ENCODE peak calls at places on chromosomes 6 and 20, in four cellular contexts. G is MM.1S, M is GM23248, Q is astrocyte. P is an unnamed sample. For H3K4me1, the result is how much of the 10 kb centered on the place peaks cover.

GRCh38 chr6:169895926-169896761 is 144.7 kb downstream of the ERMARD start:
- DNase-seq in G (no peak), M (no peak), Q (no peak), P (no peak)

GRCh38 chr6:64221776-64222175 is 586.2 kb downstream of the PHF3 start:
- DNase-seq in G (no peak), M (no peak), Q (no peak), P (no peak)

GRCh38 chr20:51470907-51471411 is 71.6 kb downstream of the NFATC2 start:
- DNase-seq in G (no peak), M (no peak), Q (no peak), P (no peak)

GRCh38 chr6:5764401-5764955 is 242.2 kb downstream of the NRN1 start:
- DNase-seq in G (no peak), M (peak), Q (peak), P (peak)

GRCh38 chr20:34311118-34312023 is 8.2 kb upstream of the AHCY start:
- DNase-seq in G (no peak), M (peak), Q (no peak), P (peak)

GRCh38 chr6:44067760-44068139 is 59.5 kb downstream of the MRPL14 start:
- DNase-seq in G (no peak), M (no peak), Q (no peak), P (peak)

GRCh38 chr20:51659491-51660050 is 108.6 kb downstream of the ATP9A start:
- DNase-seq in G (no peak), M (peak), Q (no peak), P (no peak)

GRCh38 chr6:129889580-129889979 is 28.5 kb upstream of the TMEM244 start:
- DNase-seq in G (no peak), M (peak), Q (peak), P (peak)

GRCh38 chr6:13163161-13163944 is 165.0 kb downstream of the TBC1D7 start:
- DNase-seq in G (no peak), M (no peak), Q (no peak), P (no peak)

GRCh38 chr6:167993169-167993568 is 4.3 kb upstream of the KIF25 start:
- DNase-seq in G (no peak), M (no peak), Q (no peak), P (peak)

GRCh38 chr20:6333110-6333509 is 210.3 kb upstream of the FERMT1 start:
- DNase-seq in G (no peak), M (no peak), Q (no peak), P (no peak)

GRCh38 chr6:147578159-147578558 is 69.7 kb downstream of the SAMD5 start:
- DNase-seq in G (no peak), M (no peak), Q (no peak), P (no peak)

GRCh38 chr6:139765825-139766285 is 391.4 kb upstream of the CITED2 start:
- DNase-seq in G (no peak), M (no peak), Q (peak), P (no peak)

GRCh38 chr6:57130784-57131183 is 40.8 kb downstream of the ZNF451 start:
- DNase-seq in G (no peak), M (no peak), Q (no peak), P (no peak)

GRCh38 chr6:138291036-138291848 is 73.0 kb upstream of the PBOV1 start:
- DNase-seq in G (no peak), M (peak), Q (no peak), P (no peak)

GRCh38 chr20:40996326-40996725 is 32.3 kb upstream of the TOP1 start:
- DNase-seq in G (no peak), M (no peak), Q (no peak), P (no peak)

GRCh38 chr6:165861226-165861625 is 198.2 kb upstream of the PDE10A start:
- DNase-seq in G (no peak), M (no peak), Q (no peak), P (no peak)

GRCh38 chr20:35339007-35339406 is 46.8 kb upstream of the FAM83C start:
- DNase-seq in G (no peak), M (peak), Q (peak), P (no peak)

GRCh38 chr6:97189767-97190166 is 93.2 kb downstream of the MMS22L start:
- DNase-seq in G (no peak), M (peak), Q (peak), P (no peak)

GRCh38 chr6:26021350-26022165 is 59.0 kb downstream of the TRIM38 start:
- DNase-seq in G (peak), M (peak), Q (peak), P (peak)

GRCh38 chr6:3372184-3372846 is 84.5 kb downstream of the SLC22A23 start:
- DNase-seq in G (no peak), M (no peak), Q (no peak), P (no peak)

GRCh38 chr20:17654649-17655285 is 27.3 kb downstream of the RRBP1 start:
- DNase-seq in G (no peak), M (peak), Q (no peak), P (peak)

GRCh38 chr20:856361-856775 is 22.9 kb downstream of the FAM110A start:
- DNase-seq in G (no peak), M (peak), Q (peak), P (peak)

GRCh38 chr20:52303281-52303950 is 111.8 kb upstream of the ZFP64 start:
- DNase-seq in G (no peak), M (no peak), Q (no peak), P (no peak)

GRCh38 chr6:136123464-136123863 is 126.6 kb downstream of the MTFR2 start:
- DNase-seq in G (no peak), M (peak), Q (peak), P (peak)

GRCh38 chr20:7770046-7770445 is 170.2 kb downstream of the HAO1 start:
- DNase-seq in G (no peak), M (no peak), Q (no peak), P (no peak)

GRCh38 chr6:149683256-149683860 is 34.5 kb downstream of the LATS1 start:
- DNase-seq in G (no peak), M (peak), Q (no peak), P (no peak)

GRCh38 chr20:62215020-62215990 is 4.8 kb downstream of the HRH3 start:
- DNase-seq in G (no peak), M (no peak), Q (no peak), P (peak)

GRCh38 chr6:108574457-108575149 is 13.9 kb downstream of the FOXO3 start:
- DNase-seq in G (peak), M (no peak), Q (no peak), P (no peak)

GRCh38 chr6:108575905-108576494 is 15.3 kb downstream of the FOXO3 start:
- DNase-seq in G (peak), M (no peak), Q (no peak), P (no peak)

GRCh38 chr6:108578166-108578565 is 17.4 kb downstream of the FOXO3 start:
- DNase-seq in G (no peak), M (no peak), Q (no peak), P (no peak)

GRCh38 chr6:108578595-108579038 is 17.9 kb downstream of the FOXO3 start:
- DNase-seq in G (no peak), M (peak), Q (peak), P (peak)

DNA sequence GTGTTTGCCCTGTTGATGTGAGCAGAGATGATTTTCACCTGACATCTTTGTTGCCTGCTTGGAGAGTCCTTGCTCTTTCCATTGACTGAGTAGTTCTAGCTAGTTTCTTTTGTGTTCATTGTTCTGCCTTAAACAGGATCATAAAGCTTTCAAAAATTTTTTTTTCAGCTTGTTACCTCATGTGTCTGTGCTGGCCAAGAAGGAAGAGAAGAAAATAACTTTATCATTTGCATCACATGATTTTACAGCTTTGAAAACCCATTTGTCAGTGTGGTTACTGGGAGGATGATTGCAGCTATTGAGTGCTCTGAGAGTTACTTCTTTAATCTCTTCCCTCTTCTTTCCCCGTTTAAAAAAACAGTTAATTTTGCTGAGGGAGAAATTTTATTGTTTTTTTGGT is 16.0 kb downstream of the FOXO3 start:
- DNase-seq in G (peak), M (no peak), Q (no peak), P (no peak)
- H3K27ac ChIP-seq in G (peak), M (no peak), Q (no peak), P (peak)

GRCh38 chr20:1968958-1969357 is 24.9 kb downstream of the PDYN start:
- DNase-seq in G (no peak), M (no peak), Q (no peak), P (no peak)

GRCh38 chr20:1964061-1964460 is 29.8 kb downstream of the PDYN start:
- DNase-seq in G (no peak), M (no peak), Q (no peak), P (no peak)

GRCh38 chr20:1961374-1961773 is 32.5 kb downstream of the PDYN start:
- DNase-seq in G (no peak), M (no peak), Q (no peak), P (no peak)

GRCh38 chr20:1964659-1965405 is 29.0 kb downstream of the PDYN start:
- DNase-seq in G (no peak), M (peak), Q (no peak), P (no peak)

DNA sequence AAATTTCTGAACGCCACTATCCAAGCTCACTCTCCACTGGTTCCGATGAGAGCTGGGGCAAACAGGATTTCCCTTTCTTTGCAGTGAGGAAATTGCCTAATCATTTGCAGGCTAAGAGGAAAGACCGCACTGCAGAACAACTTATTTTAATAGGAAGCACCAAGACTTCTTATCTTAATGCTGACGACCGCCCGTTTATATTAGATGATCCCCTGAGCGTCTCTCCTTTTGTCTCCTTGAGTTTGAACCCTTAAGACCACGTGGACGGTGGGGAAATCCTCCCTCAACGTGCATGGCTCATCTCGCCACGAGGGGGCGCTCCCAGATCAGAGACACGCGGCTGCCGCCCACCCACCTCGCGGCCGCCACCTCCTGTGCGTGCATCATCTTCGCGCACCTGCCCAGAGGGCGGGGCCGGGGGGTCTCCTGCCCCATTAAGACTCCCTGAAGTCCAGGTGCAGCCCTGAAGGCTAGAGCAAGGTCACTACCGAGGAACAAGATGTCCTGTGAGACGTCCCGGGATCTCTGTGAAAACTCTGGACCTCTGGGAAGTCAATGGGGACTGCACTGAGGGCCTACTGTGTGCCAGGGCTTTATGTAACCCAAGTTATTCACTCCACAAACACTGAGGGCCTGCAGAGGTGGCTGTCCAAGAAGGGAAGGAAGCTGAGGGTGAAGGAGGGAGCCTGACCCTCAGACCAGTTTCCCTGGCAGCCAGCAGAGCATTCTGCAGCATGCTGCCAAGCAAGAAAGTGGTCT is 28.2 kb downstream of the PDYN start:
- DNase-seq in G (peak), M (peak), Q (peak), P (peak)
- H3K4me1 ChIP-seq in G (under half), M (under half), Q (under half), P (under half)

DNA sequence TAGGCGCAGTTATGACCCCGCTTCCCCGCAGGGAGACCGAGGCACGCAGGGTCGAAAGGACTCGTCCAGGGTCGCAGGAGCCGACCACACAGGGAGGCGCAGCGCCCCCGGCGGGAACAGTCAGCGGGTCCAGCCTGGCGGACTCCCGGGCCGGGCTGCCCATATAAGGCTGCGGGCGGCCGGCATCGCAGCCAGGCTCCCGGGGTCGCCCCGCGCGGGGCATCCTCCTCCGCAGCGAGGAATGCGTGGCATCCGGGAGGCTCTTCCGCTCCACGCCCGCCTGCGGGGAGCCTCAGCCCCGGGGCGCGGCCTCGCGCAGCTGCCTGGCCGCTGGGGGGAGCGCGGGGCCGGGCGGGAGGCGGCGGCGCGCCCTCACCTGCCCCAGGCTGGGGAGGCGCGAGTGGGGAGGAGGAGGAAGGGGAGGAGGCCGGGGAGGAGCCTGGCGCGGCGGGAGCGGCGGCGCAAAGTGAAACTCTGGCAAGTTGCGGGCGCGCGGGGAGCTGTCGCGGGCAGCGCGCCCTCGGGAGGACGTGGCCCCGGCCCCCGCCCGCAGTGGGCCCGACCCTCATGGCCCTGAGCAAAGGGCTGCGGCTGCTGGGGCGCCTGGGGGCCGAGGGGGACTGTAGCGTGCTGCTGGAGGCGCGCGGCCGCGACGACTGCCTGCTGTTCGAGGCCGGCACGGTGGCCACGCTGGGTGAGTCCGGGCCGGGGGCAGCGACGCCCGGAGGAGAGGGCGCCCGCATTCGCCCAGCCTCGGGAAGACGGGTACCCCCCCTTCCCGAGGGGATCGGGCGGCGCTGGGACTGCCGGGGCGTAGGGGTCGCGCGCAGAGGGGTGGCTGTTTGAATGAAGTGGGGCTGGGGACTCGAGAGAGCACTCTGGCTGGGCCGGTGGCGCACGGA is at the start of gene SYNJ2:
- DNase-seq in G (peak), M (peak), Q (peak), P (peak)
- H3K27ac ChIP-seq in G (peak), M (peak), Q (peak), P (peak)

DNA sequence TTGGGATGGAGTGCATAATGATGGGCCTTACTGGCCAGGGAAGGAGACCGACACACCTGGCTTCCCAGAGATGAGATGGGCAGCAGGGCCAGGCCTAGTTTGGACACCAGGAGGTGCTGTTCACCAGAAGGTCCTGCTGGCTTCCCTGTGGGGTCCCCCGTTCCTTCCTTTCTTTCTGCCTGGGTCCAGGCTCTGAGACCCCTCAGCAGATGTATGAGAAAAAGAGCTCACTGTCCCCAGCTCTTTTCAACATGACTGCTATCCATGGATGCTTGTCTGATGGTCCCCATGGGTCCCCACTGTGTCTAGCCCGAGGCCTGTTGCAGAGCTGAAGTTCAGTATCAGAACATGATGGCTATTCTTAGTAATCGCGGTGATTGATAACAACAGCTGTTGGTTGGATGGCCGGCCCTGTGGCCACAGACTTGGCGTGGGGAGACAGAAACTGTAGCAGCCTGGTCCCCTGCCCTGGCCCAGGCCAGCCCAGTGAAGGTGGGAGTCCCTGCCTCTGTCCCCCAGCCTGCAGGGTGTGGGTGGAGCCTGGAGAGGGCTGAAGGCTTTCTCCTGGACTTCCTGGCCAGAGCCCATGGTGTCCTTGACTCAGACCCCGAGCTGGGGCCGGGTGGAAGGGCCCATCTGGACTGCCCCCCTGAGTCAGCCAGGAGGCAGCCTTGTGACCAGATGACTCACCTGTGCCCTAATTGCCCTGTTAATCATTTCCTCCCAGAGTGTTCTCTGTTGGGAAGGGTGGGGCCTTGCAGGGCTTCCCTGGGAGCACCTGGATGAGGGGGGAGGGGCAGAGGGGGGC is 9.9 kb upstream of the BAK1 start:
- DNase-seq in G (peak), M (peak), Q (peak), P (peak)
- H3K4me1 ChIP-seq in G (under half), M (under half), Q (under half), P (under half)

GRCh38 chr6:33323623-33323948 is 6.0 kb upstream of the ZBTB22 start:
- DNase-seq in G (no peak), M (no peak), Q (no peak), P (no peak)
- H3K27ac ChIP-seq in G (peak), M (peak), Q (no peak), P (no peak)

DNA sequence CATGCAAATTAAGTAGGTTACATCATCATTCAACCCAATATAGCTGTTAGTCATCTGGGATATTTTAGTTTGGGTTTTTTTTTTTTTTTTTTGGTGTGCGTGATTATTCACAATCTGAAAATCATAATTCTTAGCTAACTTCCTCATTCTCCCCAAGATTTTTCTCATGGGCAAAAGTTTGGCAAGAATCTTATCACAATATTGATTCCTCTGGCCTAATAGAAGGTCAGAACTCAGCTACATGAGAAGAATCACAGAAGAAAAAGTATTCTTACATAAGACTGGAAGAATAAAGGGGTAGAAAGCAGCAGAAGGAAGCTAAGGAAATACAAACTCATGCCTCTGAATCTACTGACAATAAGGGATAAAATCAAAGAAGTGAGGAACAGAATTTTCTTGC is 845.2 kb downstream of the HACE1 start:
- DNase-seq in G (no peak), M (no peak), Q (no peak), P (no peak)
- H3K4me1 ChIP-seq in G (under half), M (under half), Q (under half), P (under half)

DNA sequence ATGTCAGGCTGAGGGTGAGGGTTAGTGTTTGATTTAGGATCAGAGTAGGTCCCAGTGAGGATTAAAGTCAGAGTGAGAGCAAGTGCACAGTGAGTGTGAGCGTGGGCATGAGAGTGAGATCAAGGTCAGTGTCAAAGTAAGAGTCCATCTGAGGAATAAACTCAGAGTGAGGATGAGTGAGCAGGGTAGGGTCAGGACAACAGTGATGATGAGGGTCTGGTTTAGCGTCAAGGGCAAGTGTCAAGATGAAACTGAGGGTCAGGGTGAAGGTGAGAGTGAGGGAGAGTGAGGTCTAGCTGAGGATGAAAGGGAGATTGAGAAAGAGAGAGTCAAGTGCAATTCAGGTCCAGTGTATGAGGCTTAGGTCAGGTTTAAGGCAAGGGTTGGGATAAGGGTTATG is 7.7 kb upstream of the ZNF343 start:
- DNase-seq in G (no peak), M (no peak), Q (no peak), P (no peak)
- H3K27ac ChIP-seq in G (no peak), M (no peak), Q (no peak), P (no peak)

GRCh38 chr6:163418273-163419029 is 3.9 kb downstream of the QKI start:
- DNase-seq in G (no peak), M (peak), Q (no peak), P (no peak)
- H3K4me1 ChIP-seq in G (under half), M (under half), Q (under half), P (under half)

DNA sequence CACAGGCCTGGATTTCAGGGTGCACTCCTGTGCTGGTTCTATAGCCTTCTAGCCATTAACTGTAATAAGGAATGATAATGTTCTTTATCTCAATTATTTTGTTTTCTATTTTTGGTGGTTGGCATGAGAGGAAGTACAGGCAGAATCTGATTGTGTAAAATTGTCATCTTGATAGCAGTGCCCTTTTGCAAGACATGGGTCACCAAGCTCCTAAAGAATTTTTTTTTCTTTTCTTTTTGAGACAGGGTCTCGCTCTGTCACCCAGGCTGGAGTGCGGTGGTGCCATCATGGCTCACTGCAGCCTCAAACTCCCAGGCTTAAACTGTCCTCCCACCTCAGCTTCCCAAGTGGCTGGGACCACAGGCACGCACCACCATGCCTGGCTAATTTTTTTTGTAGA is 206.7 kb upstream of the JARID2 start:
- DNase-seq in G (no peak), M (no peak), Q (no peak), P (no peak)
- H3K27ac ChIP-seq in G (no peak), M (no peak), Q (no peak), P (no peak)